ENCODE peak calls at places on chromosomes 7 and 10, in nine cellular contexts. M is body of pancreas; G is colonic mucosa; B is GM06990; W is osteoblast; O is CD8-positive, alpha-beta T cell; F is cardiac muscle cell; A is mucosa of descending colon; T is neural progenitor cell. E is an unnamed sample.

GRCh38 chr7:38318803-38319416 is 45.5 kb upstream of the TARP start:
- DNase-seq in M (peak; percentile 44), G (no peak), B (no peak), W (peak; percentile 89), O (no peak), F (peak; percentile 56), A (peak; percentile 45), T (peak; percentile 75), E (no peak)

GRCh38 chr7:1249731-1250130 is 17.1 kb downstream of the UNCX start:
- DNase-seq in M (no peak), G (no peak), B (no peak), W (no peak), O (no peak), F (no peak), A (no peak), T (no peak), E (no peak)

GRCh38 chr7:101486764-101487458 is 124.2 kb downstream of the COL26A1 start:
- DNase-seq in M (no peak), G (no peak), B (no peak), W (peak; percentile 73), O (no peak), F (no peak), A (no peak), T (no peak), E (no peak)

GRCh38 chr10:106557951-106558733 is 606.4 kb downstream of the SORCS1 start:
- DNase-seq in M (no peak), G (no peak), B (no peak), W (peak; percentile 35), O (no peak), F (no peak), A (no peak), T (no peak), E (peak; percentile 69)

GRCh38 chr10:60144099-60144498 is 237.7 kb upstream of the CCDC6 start:
- DNase-seq in M (no peak), G (no peak), B (no peak), W (no peak), O (no peak), F (no peak), A (no peak), T (no peak), E (no peak)

GRCh38 chr10:88755753-88756152 is 4.1 kb upstream of the LIPN start:
- DNase-seq in M (no peak), G (no peak), B (peak; percentile 18), W (no peak), O (no peak), F (no peak), A (no peak), T (no peak), E (no peak)

GRCh38 chr10:4902571-4903011 is 60.6 kb upstream of the AKR1C1 start:
- DNase-seq in M (peak; percentile 67), G (no peak), B (no peak), W (no peak), O (no peak), F (no peak), A (no peak), T (no peak), E (peak; percentile 41)

GRCh38 chr10:12195281-12195602 is 449 bp downstream of the NUDT5 start:
- DNase-seq in M (no peak), G (no peak), B (no peak), W (peak; percentile 74), O (no peak), F (peak; percentile 21), A (no peak), T (no peak), E (no peak)

GRCh38 chr10:48652344-48652743 is 32.3 kb upstream of the WDFY4 start:
- DNase-seq in M (no peak), G (no peak), B (no peak), W (no peak), O (no peak), F (no peak), A (no peak), T (no peak), E (no peak)

GRCh38 chr10:27030060-27030459 is 70.2 kb downstream of the ANKRD26 start:
- DNase-seq in M (no peak), G (no peak), B (no peak), W (no peak), O (no peak), F (no peak), A (no peak), T (no peak), E (no peak)

GRCh38 chr10:83606275-83606674 is 533.0 kb upstream of the GHITM start:
- DNase-seq in M (no peak), G (no peak), B (no peak), W (no peak), O (no peak), F (peak; percentile 7), A (no peak), T (peak; percentile 4), E (no peak)

GRCh38 chr7:22563115-22563514 is 63.1 kb upstream of the STEAP1B start:
- DNase-seq in M (no peak), G (no peak), B (no peak), W (no peak), O (no peak), F (peak; percentile 51), A (no peak), T (peak; percentile 38), E (no peak)

GRCh38 chr10:73591578-73591902 is 398 bp upstream of the USP54 start:
- DNase-seq in M (no peak), G (no peak), B (no peak), W (peak; percentile 53), O (no peak), F (peak; percentile 21), A (no peak), T (peak; percentile 66), E (no peak)
- H3K4me3 ChIP-seq in M (no peak overlapping the region), G (no peak overlapping the region), B (no peak overlapping the region), W (peak overlapping the region; percentile 48), O (no peak overlapping the region), F (no peak overlapping the region), A (no peak overlapping the region), T (peak overlapping the region; percentile 34), E (no peak overlapping the region)

GRCh38 chr7:138246391-138246790 is 170.1 kb downstream of the AKR1D1 start:
- DNase-seq in M (no peak), G (no peak), B (no peak), W (no peak), O (no peak), F (no peak), A (no peak), T (peak; percentile 41), E (no peak)

GRCh38 chr7:138245216-138245615 is 169.0 kb downstream of the AKR1D1 start:
- DNase-seq in M (no peak), G (no peak), B (no peak), W (no peak), O (no peak), F (no peak), A (no peak), T (no peak), E (no peak)

GRCh38 chr7:138244606-138245005 is 168.3 kb downstream of the AKR1D1 start:
- DNase-seq in M (no peak), G (no peak), B (no peak), W (no peak), O (no peak), F (no peak), A (no peak), T (peak; percentile 6), E (no peak)

GRCh38 chr7:138245682-138246081 is 169.4 kb downstream of the AKR1D1 start:
- DNase-seq in M (no peak), G (no peak), B (no peak), W (no peak), O (no peak), F (peak; percentile 22), A (no peak), T (no peak), E (peak; percentile 25)

GRCh38 chr7:138243430-138243829 is 167.2 kb downstream of the AKR1D1 start:
- DNase-seq in M (peak; percentile 87), G (no peak), B (no peak), W (no peak), O (no peak), F (peak; percentile 70), A (no peak), T (peak; percentile 95), E (no peak)
- H3K4me3 ChIP-seq in M (no peak overlapping the region), G (no peak overlapping the region), B (no peak overlapping the region), W (no peak overlapping the region), O (no peak overlapping the region), F (no peak overlapping the region), A (no peak overlapping the region), T (peak overlapping the region; percentile 29), E (no peak overlapping the region)

GRCh38 chr7:27170494-27170811 is 3.7 kb downstream of the HOXA10 start:
- DNase-seq in M (no peak), G (no peak), B (no peak), W (no peak), O (no peak), F (no peak), A (no peak), T (no peak), E (no peak)
- H3K4me3 ChIP-seq in M (no peak overlapping the region), G (peak overlapping the region; percentile 57), B (no peak overlapping the region), W (peak overlapping the region; percentile 75), O (no peak overlapping the region), F (no peak overlapping the region), A (peak overlapping the region; percentile 11), T (no peak overlapping the region), E (peak overlapping the region; percentile 78)

GRCh38 chr7:117021366-117021765 is 68.1 kb downstream of the ST7 start:
- DNase-seq in M (no peak), G (no peak), B (no peak), W (no peak), O (no peak), F (no peak), A (no peak), T (no peak), E (no peak)

GRCh38 chr7:117020605-117021002 is 67.3 kb downstream of the ST7 start:
- DNase-seq in M (no peak), G (no peak), B (no peak), W (no peak), O (no peak), F (peak; percentile 14), A (no peak), T (peak; percentile 46), E (no peak)

GRCh38 chr7:117018713-117019112 is 65.4 kb downstream of the ST7 start:
- DNase-seq in M (no peak), G (no peak), B (no peak), W (no peak), O (no peak), F (no peak), A (no peak), T (no peak), E (no peak)

GRCh38 chr7:117019287-117019686 is 66.0 kb downstream of the ST7 start:
- DNase-seq in M (no peak), G (no peak), B (no peak), W (no peak), O (no peak), F (no peak), A (no peak), T (no peak), E (no peak)

DNA sequence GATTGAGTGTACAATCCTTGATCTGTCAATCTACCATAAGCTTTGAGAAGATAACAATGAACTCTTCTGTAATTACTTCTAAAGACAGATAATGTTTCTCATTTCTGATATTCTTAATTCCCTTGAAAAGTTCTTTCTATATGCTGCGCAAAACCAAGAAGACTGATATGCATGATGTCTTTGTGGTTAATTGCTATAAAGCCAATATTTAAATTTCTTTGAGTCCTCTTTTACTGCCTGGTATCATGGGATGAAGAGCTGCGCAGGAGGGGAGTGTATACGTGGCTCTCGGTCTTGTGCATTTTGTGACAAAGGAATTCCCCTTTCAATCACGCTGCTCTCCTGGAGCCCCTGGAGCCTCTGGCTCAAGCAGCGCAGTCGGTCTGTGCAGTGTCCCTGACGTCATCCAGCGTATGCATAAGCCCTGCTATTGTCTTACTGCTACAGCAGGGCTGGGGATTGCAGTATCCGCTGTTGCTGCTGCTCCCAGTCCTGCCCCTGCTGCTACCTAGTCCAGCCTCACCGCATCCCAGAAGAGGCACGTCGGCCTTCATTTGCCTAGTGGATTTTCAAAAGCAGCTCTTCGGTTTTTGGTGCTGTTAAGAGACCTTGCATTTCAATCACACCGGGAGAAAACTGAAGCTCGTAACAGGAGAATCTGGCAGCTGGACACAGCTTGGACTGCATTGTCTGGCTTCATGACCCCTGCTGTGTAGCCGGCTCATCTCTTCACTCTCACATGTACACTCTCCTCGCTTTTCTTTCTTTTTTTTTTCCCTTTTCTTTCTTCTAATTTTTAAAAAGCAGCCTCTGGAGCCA is 66.7 kb downstream of the ST7 start:
- DNase-seq in M (peak; percentile 71), G (peak; percentile 39), B (no peak), W (peak; percentile 66), O (no peak), F (peak; percentile 85), A (peak; percentile 29), T (peak; percentile 96), E (peak; percentile 91)
- H3K4me3 ChIP-seq in M (no peak overlapping the region), G (no peak overlapping the region), B (no peak overlapping the region), W (peak overlapping the region; percentile 45), O (no peak overlapping the region), F (peak overlapping the region; percentile 35), A (no peak overlapping the region), T (peak overlapping the region; percentile 48), E (peak overlapping the region; percentile 39)

E was measured in skeletal muscle cell.